ENCODE peak calls at places on chromosomes 13 and 19, in five cellular contexts. M, N, T, L and J are unnamed samples.

GRCh38 chr13:44842158-44842557 is 147.1 kb downstream of the NUFIP1 start:
- DNase-seq in M (peak), N (no peak), T (no peak), L (no peak), J (no peak)

GRCh38 chr19:23914402-23915286 is at the start of gene ZNF726:
- DNase-seq in M (peak), N (no peak), T (peak), L (peak), J (peak)

GRCh38 chr19:6278740-6279619 is 795 bp downstream of the MLLT1 start:
- DNase-seq in M (peak), N (no peak), T (no peak), L (no peak), J (no peak)

GRCh38 chr13:44365008-44365407 is 8.6 kb upstream of the SERP2 start:
- DNase-seq in M (no peak), N (no peak), T (no peak), L (no peak), J (no peak)

GRCh38 chr13:41520699-41521630 is 63.6 kb downstream of the RGCC start:
- DNase-seq in M (no peak), N (no peak), T (no peak), L (no peak), J (no peak)

GRCh38 chr19:19820774-19821315 is 705 bp downstream of the ZNF506 start:
- DNase-seq in M (peak), N (no peak), T (no peak), L (peak), J (peak)

GRCh38 chr19:928471-929259 is 2.8 kb downstream of the ARID3A start:
- DNase-seq in M (no peak), N (no peak), T (no peak), L (no peak), J (no peak)

GRCh38 chr13:21069561-21070004 is 8.2 kb upstream of the LATS2 start:
- DNase-seq in M (no peak), N (no peak), T (no peak), L (no peak), J (no peak)

GRCh38 chr19:49682274-49682673 is 5.2 kb downstream of the PRMT1 start:
- DNase-seq in M (no peak), N (no peak), T (no peak), L (no peak), J (no peak)

GRCh38 chr19:4068058-4068966 is 1.6 kb upstream of the ZBTB7A start:
- DNase-seq in M (peak), N (no peak), T (no peak), L (no peak), J (peak)

GRCh38 chr19:15702590-15702930 is 25.3 kb upstream of the OR10H2 start:
- DNase-seq in M (peak), N (no peak), T (no peak), L (no peak), J (peak)

GRCh38 chr19:48872884-48873475 is 759 bp downstream of the PPP1R15A start:
- DNase-seq in M (peak), N (peak), T (peak), L (peak), J (peak)

GRCh38 chr19:13839193-13839937 is 37.6 kb upstream of the NANOS3 start:
- DNase-seq in M (no peak), N (peak), T (peak), L (peak), J (peak)

GRCh38 chr19:15971217-15971616 is 22.4 kb downstream of the OR10H4 start:
- DNase-seq in M (no peak), N (no peak), T (no peak), L (no peak), J (no peak)

GRCh38 chr19:53960187-53960586 is 2.5 kb upstream of the CACNG8 start:
- DNase-seq in M (no peak), N (peak), T (no peak), L (no peak), J (peak)

GRCh38 chr13:78060966-78061365 is 142.3 kb upstream of the EDNRB start:
- DNase-seq in M (no peak), N (no peak), T (no peak), L (no peak), J (no peak)

GRCh38 chr13:43319617-43320444 is 296.4 kb downstream of the DNAJC15 start:
- DNase-seq in M (no peak), N (peak), T (no peak), L (no peak), J (no peak)

GRCh38 chr19:49422407-49423277 is 599 bp downstream of the PTH2 start:
- DNase-seq in M (peak), N (peak), T (no peak), L (peak), J (peak)

GRCh38 chr19:43692364-43692763 is 22.4 kb upstream of the PLAUR start:
- DNase-seq in M (no peak), N (no peak), T (no peak), L (no peak), J (no peak)

GRCh38 chr13:43333176-43333575 is 309.8 kb downstream of the DNAJC15 start:
- DNase-seq in M (no peak), N (no peak), T (no peak), L (no peak), J (no peak)

GRCh38 chr13:76692326-76692725 is 193.9 kb downstream of the KCTD12 start:
- DNase-seq in M (no peak), N (no peak), T (no peak), L (no peak), J (no peak)

GRCh38 chr19:6373813-6374108 is 1.2 kb downstream of the ALKBH7 start:
- DNase-seq in M (peak), N (no peak), T (no peak), L (no peak), J (no peak)

GRCh38 chr13:98576215-98576945 is 527 bp downstream of the STK24 start:
- DNase-seq in M (peak), N (peak), T (peak), L (peak), J (peak)

GRCh38 chr19:2426661-2427322 is 594 bp downstream of the TIMM13 start:
- DNase-seq in M (peak), N (peak), T (peak), L (peak), J (peak)

GRCh38 chr13:51827254-51827653 is 17.7 kb downstream of the TMEM272 start:
- DNase-seq in M (no peak), N (no peak), T (no peak), L (no peak), J (no peak)

GRCh38 chr13:31424130-31424729 is 224.5 kb downstream of the B3GLCT start:
- DNase-seq in M (peak), N (peak), T (peak), L (no peak), J (peak)

GRCh38 chr19:9865732-9866627 is 30.9 kb downstream of the PIN1 start:
- DNase-seq in M (no peak), N (peak), T (no peak), L (no peak), J (no peak)

GRCh38 chr13:79485014-79485441 is 4.1 kb downstream of the NDFIP2 start:
- DNase-seq in M (no peak), N (no peak), T (no peak), L (no peak), J (peak)

GRCh38 chr19:30674656-30675055 is 302.5 kb downstream of the ZNF536 start:
- DNase-seq in M (no peak), N (no peak), T (no peak), L (no peak), J (no peak)

GRCh38 chr13:39457274-39457673 is 145.7 kb downstream of the LHFPL6 start:
- DNase-seq in M (no peak), N (no peak), T (no peak), L (no peak), J (no peak)

GRCh38 chr13:114148521-114148855 is 16.1 kb upstream of the RASA3 start:
- DNase-seq in M (peak), N (no peak), T (no peak), L (peak), J (no peak)

GRCh38 chr19:19758164-19758563 is 25.3 kb upstream of the ZNF14 start:
- DNase-seq in M (no peak), N (no peak), T (no peak), L (no peak), J (no peak)